ENCODE peak calls at places on chromosomes 3 and 15, in eight cellular contexts. H, M, R, T, Z, W, G and P are unnamed samples.

GRCh38 chr3:148400754-148401153 is 296.9 kb upstream of the AGTR1 start:
- DNase-seq in R (no peak), M (no peak), T (no peak), Z (no peak), G (no peak), H (no peak), W (no peak), P (no peak)

GRCh38 chr3:182861345-182861744 is 68.0 kb downstream of the ATP11B start:
- DNase-seq in W (no peak), Z (no peak), T (no peak), M (no peak), R (peak), G (no peak), H (no peak), P (no peak)

GRCh38 chr3:32510075-32510724 is 7.5 kb upstream of the CMTM6 start:
- DNase-seq in W (peak), M (peak), Z (peak), T (peak), G (peak), R (peak), H (peak), P (peak)

GRCh38 chr3:87088366-87088983 is 97.5 kb upstream of the VGLL3 start:
- DNase-seq in W (no peak), T (peak), H (peak), Z (no peak), R (no peak), G (no peak), M (no peak), P (no peak)

GRCh38 chr3:60989893-60990740 is 261.1 kb downstream of the FHIT start:
- DNase-seq in H (no peak), W (no peak), T (no peak), Z (no peak), R (no peak), G (no peak), M (no peak), P (no peak)

GRCh38 chr15:65990298-65990981 is 121.1 kb downstream of the RAB11A start:
- DNase-seq in W (no peak), T (no peak), G (no peak), R (no peak), H (no peak), M (no peak), Z (no peak), P (no peak)

GRCh38 chr3:12659316-12660015 is 4.5 kb downstream of the RAF1 start:
- DNase-seq in T (no peak), M (no peak), W (no peak), R (no peak), G (no peak), H (no peak), Z (no peak), P (no peak)

GRCh38 chr15:90343391-90343790 is 8.7 kb upstream of the ZNF774 start:
- DNase-seq in H (no peak), G (peak), R (peak), M (no peak), W (no peak), T (no peak), Z (no peak), P (no peak)

GRCh38 chr3:138375446-138375845 is 27.1 kb downstream of the MRAS start:
- DNase-seq in Z (no peak), H (no peak), M (no peak), T (peak), R (no peak), W (no peak), G (no peak), P (no peak)

GRCh38 chr3:31664031-31664430 is 131.3 kb downstream of the STT3B start:
- DNase-seq in M (peak), H (no peak), T (no peak), Z (no peak), R (no peak), W (no peak), G (no peak), P (no peak)

GRCh38 chr3:107598926-107599754 is 76.4 kb downstream of the BBX start:
- DNase-seq in H (no peak), W (no peak), G (peak), R (peak), M (no peak), Z (peak), T (peak), P (peak)

GRCh38 chr15:90060797-90061196 is 41.5 kb downstream of the IDH2 start:
- DNase-seq in G (no peak), Z (no peak), W (no peak), R (no peak), H (no peak), T (no peak), M (no peak), P (no peak)

GRCh38 chr3:8629151-8630021 is 15.2 kb downstream of the SSUH2 start:
- DNase-seq in R (peak), W (peak), Z (peak), G (peak), T (peak), H (no peak), M (peak), P (no peak)

GRCh38 chr15:55856506-55856905 is 113.6 kb upstream of the PRTG start:
- DNase-seq in T (no peak), Z (no peak), H (no peak), M (no peak), G (peak), W (no peak), R (peak), P (no peak)

GRCh38 chr3:57952651-57953050 is 55.6 kb upstream of the FLNB start:
- DNase-seq in T (no peak), H (no peak), W (no peak), G (no peak), Z (no peak), R (no peak), M (no peak), P (no peak)

GRCh38 chr15:31392761-31393401 is 66.2 kb downstream of the KLF13 start:
- DNase-seq in H (no peak), G (no peak), Z (no peak), R (no peak), M (peak), W (no peak), T (peak), P (peak)

GRCh38 chr15:31393441-31394091 is 66.9 kb downstream of the KLF13 start:
- DNase-seq in T (peak), R (no peak), Z (no peak), M (peak), G (no peak), W (no peak), H (no peak), P (peak)

GRCh38 chr15:31390777-31391486 is 64.3 kb downstream of the KLF13 start:
- DNase-seq in T (peak), M (peak), Z (no peak), G (no peak), W (no peak), R (no peak), H (no peak), P (no peak)

GRCh38 chr15:31390029-31390428 is 63.4 kb downstream of the KLF13 start:
- DNase-seq in W (no peak), R (no peak), G (no peak), M (peak), T (no peak), H (no peak), Z (no peak), P (no peak)

DNA sequence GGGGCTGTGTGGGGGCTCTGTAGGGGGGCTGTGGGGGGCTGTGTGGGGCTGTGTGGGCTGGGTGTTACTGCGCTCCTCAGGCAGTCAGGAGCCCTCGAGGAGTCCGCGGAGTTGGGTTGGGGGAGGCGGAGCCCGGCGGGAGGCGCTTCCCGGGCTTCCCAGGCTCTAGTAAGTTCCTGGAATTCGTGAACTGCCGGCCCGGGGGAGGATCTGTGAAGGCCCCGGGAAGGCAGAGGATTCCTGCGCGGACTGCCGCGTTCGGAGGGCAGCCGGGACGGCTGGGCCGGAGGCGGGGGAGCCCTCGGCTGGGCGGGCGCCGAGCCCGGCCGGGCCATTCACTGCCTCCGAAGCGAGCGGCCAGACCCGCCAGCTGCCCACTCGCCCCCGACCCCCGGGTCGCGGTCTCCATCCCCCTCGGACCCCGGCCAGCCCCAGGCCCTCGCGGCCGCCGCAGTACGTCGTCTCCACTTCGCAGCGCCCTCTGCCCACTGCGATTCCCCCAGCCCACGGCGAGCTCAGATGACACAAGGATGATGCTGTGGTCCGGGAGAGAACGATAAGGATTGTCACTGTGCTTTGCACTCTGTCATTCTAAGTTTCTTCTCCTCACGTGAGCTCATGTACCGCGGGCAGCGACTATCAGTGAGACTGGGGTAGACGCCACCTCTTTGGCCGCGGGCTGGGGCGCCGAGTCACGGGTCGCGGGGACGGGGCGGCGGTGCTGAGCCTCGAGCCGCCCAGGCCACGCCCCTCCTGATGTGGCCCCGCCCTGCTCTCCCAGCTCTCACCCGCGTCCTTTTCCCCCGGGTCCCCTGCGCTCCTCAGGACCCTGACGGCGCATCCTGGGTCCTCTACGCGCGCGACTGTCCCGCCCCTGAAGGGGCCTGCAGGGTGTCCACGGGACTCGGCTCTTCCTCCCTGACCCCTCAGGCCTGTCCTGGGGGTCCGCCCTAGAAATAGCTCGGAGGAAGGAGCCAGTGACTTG is 65.3 kb downstream of the KLF13 start:
- DNase-seq in W (peak), M (peak), H (peak), Z (peak), T (peak), G (peak), R (peak), P (peak)
- TF ChIP-seq POLR2A in W (no peak), M (peak), H (peak), Z (peak), T (peak), G (no peak), R (peak), P (peak)

GRCh38 chr3:141425523-141426233 is 57.4 kb downstream of the ZBTB38 start:
- DNase-seq in M (no peak), Z (no peak), H (no peak), W (no peak), R (peak), G (no peak), T (no peak), P (no peak)
- TF ChIP-seq POLR2A in M (no peak), Z (no peak), H (no peak), W (no peak), R (no peak), G (no peak), T (no peak), P (no peak)

GRCh38 chr3:134485620-134486576 is at the start of the genes ANAPC13 and CEP63:
- DNase-seq in H (peak), R (peak), M (peak), G (peak), T (peak), Z (peak), W (peak), P (peak)
- TF ChIP-seq POLR2A in H (peak), R (peak), M (no peak), G (peak), T (peak), Z (peak), W (peak), P (no peak)

DNA sequence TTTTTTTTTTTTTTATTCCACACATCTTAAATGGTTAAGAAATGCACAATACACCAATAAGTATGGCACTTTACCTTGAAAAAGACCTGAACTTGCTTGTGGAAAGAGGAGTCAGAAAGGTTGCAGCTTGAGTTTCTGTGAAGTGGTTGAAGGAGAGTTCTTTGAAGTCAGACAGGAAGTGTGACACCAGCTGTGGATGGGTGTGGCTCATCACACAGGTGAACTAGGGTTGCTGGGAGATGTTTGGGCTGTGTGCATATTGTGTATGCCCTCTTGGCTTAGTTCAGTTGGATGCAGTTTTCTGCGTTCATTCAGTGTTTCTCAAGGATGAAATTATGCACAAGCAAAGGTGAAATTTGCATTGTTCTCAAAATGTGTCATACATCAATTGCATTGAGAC is 6.3 kb downstream of the AEN start:
- DNase-seq in G (no peak), M (no peak), T (peak), H (no peak), W (no peak), R (no peak), Z (no peak), P (no peak)
- TF ChIP-seq POLR2A in G (no peak), M (no peak), T (no peak), H (no peak), W (no peak), R (no peak), Z (no peak), P (no peak)

GRCh38 chr3:132006605-132007204 is 28.1 kb downstream of the CPNE4 start:
- DNase-seq in R (peak), M (no peak), W (peak), H (no peak), Z (peak), T (no peak), G (peak), P (no peak)
- TF ChIP-seq POLR2A in R (no peak), M (no peak), W (no peak), H (no peak), Z (no peak), T (no peak), G (no peak), P (no peak)

GRCh38 chr15:50908209-50909043 is at the start of gene AP4E1:
- DNase-seq in G (peak), R (peak), M (peak), W (peak), H (peak), Z (peak), T (peak), P (peak)
- TF ChIP-seq POLR2A in G (peak), R (peak), M (no peak), W (peak), H (peak), Z (peak), T (peak), P (no peak)

DNA sequence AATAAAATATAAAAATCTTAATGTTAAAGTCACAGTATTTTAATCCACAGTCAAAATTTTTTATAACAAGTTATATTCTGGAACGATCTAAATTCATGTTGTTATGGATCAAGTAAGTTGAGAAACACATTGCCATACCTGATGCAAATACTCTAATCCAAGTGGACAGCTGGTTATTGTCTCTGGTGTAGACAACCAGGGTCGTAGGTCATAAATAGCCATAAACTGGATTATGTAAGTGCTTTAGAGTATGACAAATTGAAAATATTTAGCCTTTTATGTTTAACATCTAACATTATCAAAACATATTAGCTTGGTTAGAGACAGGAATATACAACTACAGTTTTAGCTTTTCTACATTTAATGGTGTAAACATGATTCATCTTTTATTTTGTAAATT is 53.0 kb downstream of the PLSCR2 start:
- DNase-seq in H (no peak), W (no peak), R (no peak), G (no peak), Z (no peak), T (no peak), M (no peak), P (no peak)
- TF ChIP-seq POLR2A in H (no peak), W (no peak), R (no peak), G (no peak), Z (no peak), T (no peak), M (no peak), P (no peak)